ENCODE peak calls at places on chromosomes 5 and 9, in six cellular contexts. I is dorsolateral prefrontal cortex; D is right cardiac atrium; P is colonic mucosa; K is body of pancreas; J is CD8-positive, alpha-beta T cell. F is an unnamed sample.

GRCh38 chr9:123609844-123610243 is 253.8 kb downstream of the CRB2 start:
- DNase-seq in I (no peak), P (no peak), J (no peak), K (no peak), D (no peak), F (no peak)

GRCh38 chr5:11149136-11149535 is 388.1 kb upstream of the DAP start:
- DNase-seq in P (no peak), J (no peak), I (no peak), K (no peak), D (no peak), F (no peak)

GRCh38 chr5:95035891-95036675 is 248.8 kb downstream of the MCTP1 start:
- DNase-seq in D (no peak), J (no peak), K (no peak), I (no peak), P (no peak), F (no peak)

GRCh38 chr5:151313357-151313756 is 9.8 kb upstream of the SLC36A3 start:
- DNase-seq in D (no peak), J (no peak), I (no peak), K (no peak), P (no peak), F (no peak)

GRCh38 chr5:126852916-126853315 is 76.0 kb downstream of the LMNB1 start:
- DNase-seq in P (no peak), D (no peak), K (no peak), J (no peak), I (no peak), F (no peak)

GRCh38 chr5:148912146-148912545 is 85.7 kb downstream of the ADRB2 start:
- DNase-seq in D (no peak), P (no peak), J (no peak), K (no peak), I (no peak), F (no peak)

GRCh38 chr9:71936066-71936465 is 24.6 kb downstream of the C9orf85 start:
- DNase-seq in P (no peak), I (no peak), D (no peak), J (no peak), K (no peak), F (no peak)

GRCh38 chr5:97657239-97657638 is 474.2 kb upstream of the RIOK2 start:
- DNase-seq in D (no peak), J (no peak), I (no peak), K (no peak), P (no peak), F (no peak)

GRCh38 chr5:117594165-117594564 is 1019.5 kb upstream of the SEMA6A start:
- DNase-seq in D (peak; percentile 37), J (no peak), P (no peak), K (peak; percentile 11), I (no peak), F (no peak)

GRCh38 chr5:69491027-69491426 is 1.6 kb upstream of the OCLN start:
- DNase-seq in J (no peak), P (no peak), I (no peak), K (no peak), D (no peak), F (no peak)
- H3K4me3 ChIP-seq in J (no peak overlapping the region), P (no peak overlapping the region), I (no peak overlapping the region), K (no peak overlapping the region), D (no peak overlapping the region), F (no peak overlapping the region)

DNA sequence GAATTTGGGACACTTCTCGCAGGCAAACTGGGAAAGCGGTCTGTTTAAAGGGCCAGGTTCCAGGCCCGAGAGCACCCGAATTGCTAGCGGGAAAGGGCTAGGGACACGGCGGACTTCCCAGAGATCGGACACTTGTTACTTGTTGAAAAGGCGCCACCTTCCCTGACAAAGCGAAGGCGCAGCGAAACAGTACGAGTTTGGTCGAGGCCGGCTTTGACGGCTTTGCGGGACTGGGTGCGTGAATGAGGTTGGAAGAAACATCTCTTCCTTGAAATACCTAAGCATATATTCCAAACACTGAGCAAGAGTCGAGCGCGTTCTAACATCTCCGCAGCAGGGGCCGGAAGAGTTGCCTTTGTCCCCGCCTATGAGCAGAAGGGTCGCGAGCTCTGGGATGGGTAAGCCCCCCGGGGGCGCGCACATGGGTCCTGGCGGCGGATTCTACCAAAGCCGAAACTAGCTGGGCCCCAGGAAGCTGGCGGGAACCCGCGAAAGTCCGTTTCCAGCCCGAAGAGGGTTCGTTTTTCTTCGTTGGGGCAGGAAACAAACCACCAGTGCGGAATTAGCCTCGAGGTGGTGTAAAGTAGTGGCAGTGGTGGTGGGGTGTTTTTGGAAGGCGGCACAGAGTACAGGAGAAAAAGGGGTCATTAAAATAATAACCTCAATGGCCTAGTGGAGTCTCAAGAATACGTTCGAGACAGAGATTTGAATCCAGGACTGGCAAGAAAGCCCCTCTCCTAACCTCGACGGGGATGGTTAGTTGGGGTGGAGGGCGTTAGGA is 1.5 kb downstream of the GDNF start:
- DNase-seq in D (peak; percentile 39), J (no peak), K (no peak), I (peak; percentile 42), P (no peak), F (no peak)
- H3K4me3 ChIP-seq in D (peak overlapping the region; percentile 55), J (no peak overlapping the region), K (no peak overlapping the region), I (peak overlapping the region; percentile 69), P (peak overlapping the region; percentile 38), F (no peak overlapping the region)

GRCh38 chr5:55625603-55625875 is 86.6 kb downstream of the SLC38A9 start:
- DNase-seq in P (no peak), D (no peak), J (no peak), I (no peak), K (no peak), F (no peak)
- H3K4me3 ChIP-seq in P (no peak overlapping the region), D (no peak overlapping the region), J (no peak overlapping the region), I (no peak overlapping the region), K (no peak overlapping the region), F (no peak overlapping the region)

DNA sequence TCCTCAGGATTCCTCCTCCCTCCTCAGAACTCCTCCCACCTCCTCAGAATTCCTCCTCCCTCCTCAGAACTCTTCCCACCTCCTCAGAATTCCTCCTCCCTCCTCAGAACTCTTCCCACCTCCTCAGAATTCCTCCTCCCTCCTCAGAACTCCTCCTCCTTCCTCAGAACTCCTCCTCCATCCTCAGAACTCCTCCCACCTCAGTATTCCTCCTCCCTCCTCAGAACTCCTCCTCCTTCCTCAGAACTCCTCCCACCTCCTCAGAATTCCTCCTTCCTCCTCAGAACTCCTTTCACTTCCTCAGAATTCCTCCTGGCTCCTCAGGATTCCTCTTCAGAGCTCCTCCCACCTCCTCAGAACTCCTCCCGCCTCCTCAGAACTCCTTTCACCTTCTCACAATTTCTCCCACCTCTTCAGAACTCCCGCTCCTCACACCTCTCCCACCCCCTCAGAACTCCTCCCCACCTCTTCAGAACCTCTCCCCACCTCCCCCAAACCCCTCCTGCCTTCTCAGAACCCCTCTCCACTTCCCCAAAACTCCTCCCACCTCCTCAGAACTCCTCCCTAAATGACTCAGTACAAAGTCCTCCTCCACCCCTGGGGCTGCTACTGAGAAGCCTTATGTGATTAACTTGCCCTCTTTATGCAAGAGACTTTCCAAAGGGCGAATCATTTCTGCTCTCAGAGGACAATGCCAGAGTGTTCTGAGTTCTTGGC is 23.2 kb downstream of the SLC46A2 start:
- DNase-seq in I (no peak), D (no peak), K (peak; percentile 28), J (no peak), P (peak; percentile 68), F (no peak)
- H3K4me3 ChIP-seq in I (no peak overlapping the region), D (no peak overlapping the region), K (no peak overlapping the region), J (no peak overlapping the region), P (no peak overlapping the region), F (no peak overlapping the region)

GRCh38 chr5:180352116-180352975 is 790 bp downstream of the GFPT2 start:
- DNase-seq in D (peak; percentile 43), K (peak; percentile 44), J (no peak), P (no peak), I (no peak), F (no peak)
- H3K4me3 ChIP-seq in D (peak overlapping the region; percentile 55), K (peak overlapping the region; percentile 43), J (peak overlapping the region; percentile 76), P (peak overlapping the region; percentile 67), I (peak overlapping the region; percentile 82), F (no peak overlapping the region)

GRCh38 chr5:123087173-123088030 is 1.6 kb upstream of the PRDM6 start:
- DNase-seq in D (no peak), P (no peak), K (no peak), J (no peak), I (no peak), F (no peak)
- H3K4me3 ChIP-seq in D (no peak overlapping the region), P (no peak overlapping the region), K (no peak overlapping the region), J (no peak overlapping the region), I (peak overlapping the region; percentile 13), F (no peak overlapping the region)

GRCh38 chr5:114152656-114153360 is 209.1 kb upstream of the KCNN2 start:
- DNase-seq in K (no peak), I (no peak), J (no peak), P (no peak), D (no peak), F (no peak)
- H3K4me3 ChIP-seq in K (no peak overlapping the region), I (no peak overlapping the region), J (no peak overlapping the region), P (no peak overlapping the region), D (no peak overlapping the region), F (no peak overlapping the region)

GRCh38 chr9:29212590-29213373 is 1639.5 kb upstream of the C9orf72 start:
- DNase-seq in J (no peak), I (no peak), K (peak; percentile 21), P (no peak), D (no peak), F (no peak)
- H3K4me3 ChIP-seq in J (no peak overlapping the region), I (peak overlapping the region; percentile 73), K (no peak overlapping the region), P (peak overlapping the region; percentile 17), D (peak overlapping the region; percentile 38), F (no peak overlapping the region)

F was measured in GM12864.